ENCODE peak calls at places on chromosomes 5 and 9, in five cellular contexts. S is Peyer's patch, Q is upper lobe of right lung, R is left ventricle myocardium inferior, Z is PC-9. W is an unnamed sample.

GRCh38 chr9:3181049-3181953 is 337.4 kb upstream of the PUM3 start:
- DNase-seq in S (peak; percentile 45), Q (peak; percentile 70), R (no peak), Z (no peak), W (no peak)

GRCh38 chr5:180643191-180643851 is 6.1 kb downstream of the FLT4 start:
- DNase-seq in S (no peak), Q (peak; percentile 51), R (peak; percentile 7), Z (no peak), W (no peak)

GRCh38 chr5:155898284-155898683 is 428.7 kb upstream of the SGCD start:
- DNase-seq in S (no peak), Q (no peak), R (no peak), Z (no peak), W (no peak)

GRCh38 chr5:124596595-124597388 is 149.6 kb downstream of the ZNF608 start:
- DNase-seq in S (no peak), Q (no peak), R (no peak), Z (peak; percentile 29), W (peak; percentile 91)

GRCh38 chr9:76366275-76366674 is 28.0 kb downstream of the RFK start:
- DNase-seq in S (no peak), Q (no peak), R (no peak), Z (no peak), W (no peak)

GRCh38 chr5:66149950-66150349 is 5.8 kb downstream of the SREK1 start:
- DNase-seq in S (no peak), Q (no peak), R (no peak), Z (no peak), W (no peak)

GRCh38 chr9:3794005-3794404 is 268.2 kb upstream of the RFX3 start:
- DNase-seq in S (no peak), Q (no peak), R (no peak), Z (no peak), W (no peak)

GRCh38 chr5:160926428-160926827 is 74.4 kb upstream of the ATP10B start:
- DNase-seq in S (no peak), Q (no peak), R (no peak), Z (no peak), W (no peak)

GRCh38 chr5:56481998-56482698 is 249.0 kb upstream of the ANKRD55 start:
- DNase-seq in S (no peak), Q (no peak), R (no peak), Z (no peak), W (no peak)

GRCh38 chr5:159286420-159287035 is 23.4 kb downstream of the UBLCP1 start:
- DNase-seq in S (no peak), Q (no peak), R (no peak), Z (no peak), W (no peak)

GRCh38 chr5:36378551-36378950 is 76.8 kb upstream of the RANBP3L start:
- DNase-seq in S (no peak), Q (no peak), R (no peak), Z (no peak), W (no peak)

GRCh38 chr5:42985129-42986037 is 54.7 kb downstream of the ANXA2R start:
- DNase-seq in S (no peak), Q (no peak), R (no peak), Z (no peak), W (no peak)

GRCh38 chr5:37034955-37035354 is 158.4 kb downstream of the NIPBL start:
- DNase-seq in S (no peak), Q (no peak), R (no peak), Z (no peak), W (no peak)

GRCh38 chr9:129568560-129569505 is 52.1 kb downstream of the C9orf50 start:
- DNase-seq in S (no peak), Q (peak; percentile 72), R (peak; percentile 55), Z (peak; percentile 54), W (no peak)

GRCh38 chr9:129571298-129572051 is 49.4 kb downstream of the C9orf50 start:
- DNase-seq in S (no peak), Q (no peak), R (no peak), Z (no peak), W (no peak)

GRCh38 chr9:129572052-129572425 is 48.9 kb downstream of the C9orf50 start:
- DNase-seq in S (no peak), Q (no peak), R (no peak), Z (no peak), W (no peak)

GRCh38 chr9:129569506-129570449 is 51.1 kb downstream of the C9orf50 start:
- DNase-seq in S (no peak), Q (no peak), R (no peak), Z (peak; percentile 52), W (no peak)

GRCh38 chr9:129570450-129571297 is 50.2 kb downstream of the C9orf50 start:
- DNase-seq in S (no peak), Q (no peak), R (peak; percentile 61), Z (peak; percentile 77), W (peak; percentile 83)
- H3K4me3 ChIP-seq in S (no peak overlapping the region), Q (no peak overlapping the region), R (no peak overlapping the region), Z (peak overlapping the region; percentile 1), W (no peak overlapping the region)

GRCh38 chr5:91159647-91160046 is 223.5 kb downstream of the ARRDC3 start:
- DNase-seq in S (no peak), Q (no peak), R (no peak), Z (no peak), W (no peak)
- H3K27ac ChIP-seq in S (no peak overlapping the region), Q (no peak overlapping the region), R (no peak overlapping the region), Z (no peak overlapping the region), W (no peak overlapping the region)

DNA sequence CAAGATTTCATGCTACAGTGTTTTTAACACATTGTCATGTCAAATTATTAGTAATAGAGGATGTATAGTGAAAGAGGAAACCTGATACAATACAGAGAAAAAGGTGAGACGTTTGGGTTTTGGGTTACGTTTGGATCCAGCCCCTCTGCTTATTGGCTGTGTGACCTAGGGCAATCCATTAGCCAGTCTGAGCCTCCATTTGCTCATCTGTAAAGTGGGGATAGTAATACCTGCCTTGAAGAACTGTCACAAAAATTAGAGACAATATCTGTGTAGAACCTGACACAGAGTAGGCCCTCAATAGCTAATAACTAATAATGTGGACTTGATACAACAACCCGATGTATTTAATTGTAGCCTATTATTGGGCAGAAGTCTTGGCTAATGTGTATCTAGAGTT is 4.3 kb upstream of the BOD1 start:
- DNase-seq in S (no peak), Q (no peak), R (no peak), Z (no peak), W (no peak)
- H3K4me3 ChIP-seq in S (no peak overlapping the region), Q (no peak overlapping the region), R (no peak overlapping the region), Z (no peak overlapping the region), W (no peak overlapping the region)

DNA sequence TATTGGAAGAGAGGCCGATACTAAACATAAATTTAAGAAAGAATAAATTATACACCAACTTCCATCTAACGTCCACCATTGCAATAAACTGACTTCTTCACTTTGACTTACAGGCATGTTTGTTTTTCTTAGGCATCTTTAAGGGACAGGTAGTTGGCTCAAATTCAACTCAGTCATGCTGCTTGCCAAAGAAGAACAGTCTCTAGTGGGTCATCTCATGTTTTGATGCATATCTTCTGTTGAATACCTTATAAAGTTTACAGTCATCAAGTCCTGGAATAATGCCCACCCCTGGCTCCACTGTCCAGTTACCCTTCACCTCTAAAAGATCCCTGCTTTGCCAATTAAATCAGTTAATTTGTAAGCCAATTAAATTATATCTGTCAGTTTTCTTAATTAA is 328.2 kb upstream of the GRAMD2B start:
- DNase-seq in S (no peak), Q (no peak), R (no peak), Z (no peak), W (no peak)
- H3K27ac ChIP-seq in S (no peak overlapping the region), Q (no peak overlapping the region), R (no peak overlapping the region), Z (no peak overlapping the region), W (no peak overlapping the region)

GRCh38 chr5:145855842-145856267 is 17.0 kb downstream of the GRXCR2 start:
- DNase-seq in S (no peak), Q (no peak), R (no peak), Z (no peak), W (no peak)
- H3K4me3 ChIP-seq in S (peak overlapping the region; percentile 29), Q (peak overlapping the region; percentile 50), R (peak overlapping the region; percentile 60), Z (no peak overlapping the region), W (no peak overlapping the region)

GRCh38 chr5:39478851-39479250 is 54.1 kb upstream of the DAB2 start:
- DNase-seq in S (no peak), Q (no peak), R (no peak), Z (no peak), W (no peak)

GRCh38 chr5:39473156-39473779 is 48.5 kb upstream of the DAB2 start:
- DNase-seq in S (no peak), Q (no peak), R (no peak), Z (no peak), W (peak; percentile 65)

GRCh38 chr5:39479537-39479936 is 54.8 kb upstream of the DAB2 start:
- DNase-seq in S (no peak), Q (no peak), R (no peak), Z (no peak), W (no peak)

GRCh38 chr5:39476466-39477215 is 51.9 kb upstream of the DAB2 start:
- DNase-seq in S (no peak), Q (no peak), R (no peak), Z (no peak), W (peak; percentile 66)

GRCh38 chr5:39475055-39475454 is 50.3 kb upstream of the DAB2 start:
- DNase-seq in S (no peak), Q (no peak), R (no peak), Z (no peak), W (no peak)
- H3K27ac ChIP-seq in S (no peak overlapping the region), Q (no peak overlapping the region), R (no peak overlapping the region), Z (no peak overlapping the region), W (no peak overlapping the region)

GRCh38 chr5:190366-191035 is 794 bp upstream of the LRRC14B start:
- DNase-seq in S (peak; percentile 25), Q (peak; percentile 58), R (no peak), Z (no peak), W (no peak)

GRCh38 chr5:187617-188451 is 3.5 kb upstream of the LRRC14B start:
- DNase-seq in S (no peak), Q (no peak), R (no peak), Z (no peak), W (no peak)

GRCh38 chr5:189486-189885 is 1.8 kb upstream of the LRRC14B start:
- DNase-seq in S (peak; percentile 22), Q (no peak), R (no peak), Z (no peak), W (no peak)

GRCh38 chr5:189976-190365 is 1.3 kb upstream of the LRRC14B start:
- DNase-seq in S (peak; percentile 25), Q (no peak), R (no peak), Z (no peak), W (no peak)

GRCh38 chr5:188488-189481 is 2.5 kb upstream of the LRRC14B start:
- DNase-seq in S (peak; percentile 91), Q (peak; percentile 94), R (peak; percentile 88), Z (peak; percentile 98), W (peak; percentile 64)
- H3K4me3 ChIP-seq in S (peak overlapping the region; percentile 12), Q (no peak overlapping the region), R (peak overlapping the region; percentile 50), Z (no peak overlapping the region), W (no peak overlapping the region)

GRCh38 chr9:133127340-133127981 is 6.4 kb upstream of the RALGDS start:
- DNase-seq in S (peak; percentile 82), Q (peak; percentile 86), R (no peak), Z (peak; percentile 94), W (no peak)
- H3K27ac ChIP-seq in S (peak overlapping the region; percentile 75), Q (peak overlapping the region; percentile 83), R (peak overlapping the region; percentile 78), Z (no peak overlapping the region), W (no peak overlapping the region)